ENCODE peak calls at places on chromosomes 13 and 19, in four cellular contexts. Z is ascending aorta; R is choroid plexus epithelial cell; E is CD4-positive, CD25-positive, alpha-beta regulatory T cell. Q is an unnamed sample.

GRCh38 chr13:50365683-50366391 is 350.6 kb downstream of the KCNRG start:
- DNase-seq in Z (no peak), R (peak), E (peak), Q (no peak)

GRCh38 chr19:17035842-17036424 is 9.3 kb upstream of the CPAMD8 start:
- DNase-seq in Z (peak), R (no peak), E (no peak), Q (peak)

GRCh38 chr19:13796301-13797057 is 1.2 kb downstream of the ZSWIM4 start:
- DNase-seq in Z (peak), R (peak), E (peak), Q (no peak)

GRCh38 chr19:51750381-51751124 is 1.1 kb downstream of the FPR1 start:
- DNase-seq in Z (no peak), R (peak), E (no peak), Q (no peak)

GRCh38 chr13:100872761-100873160 is 198.2 kb upstream of the TMTC4 start:
- DNase-seq in Z (no peak), R (peak), E (no peak), Q (no peak)

GRCh38 chr13:76886005-76886291 is 257 bp downstream of the KCTD12 start:
- DNase-seq in Z (peak), R (no peak), E (no peak), Q (no peak)

GRCh38 chr13:66364346-66364745 is 865.8 kb downstream of the PCDH9 start:
- DNase-seq in Z (no peak), R (no peak), E (no peak), Q (no peak)

GRCh38 chr13:113907637-113908617 is 44.1 kb upstream of the GAS6 start:
- DNase-seq in Z (peak), R (peak), E (no peak), Q (no peak)

GRCh38 chr13:49214917-49215376 is 5.2 kb upstream of the MLNR start:
- DNase-seq in Z (no peak), R (peak), E (peak), Q (peak)

GRCh38 chr13:50396001-50396400 is 380.8 kb downstream of the KCNRG start:
- DNase-seq in Z (no peak), R (no peak), E (no peak), Q (no peak)

GRCh38 chr19:51327066-51327985 is 14.6 kb downstream of the VSIG10L start:
- DNase-seq in Z (no peak), R (peak), E (peak), Q (peak)

GRCh38 chr13:31742102-31742695 is 2.9 kb downstream of the RXFP2 start:
- DNase-seq in Z (peak), R (peak), E (peak), Q (peak)

GRCh38 chr13:38783992-38784875 is 97.4 kb downstream of the FREM2 start:
- DNase-seq in Z (no peak), R (no peak), E (no peak), Q (no peak)

GRCh38 chr13:50494110-50494509 is 349.4 kb downstream of the DLEU7 start:
- DNase-seq in Z (no peak), R (no peak), E (no peak), Q (no peak)